ENCODE peak calls at places on chromosomes 5 and 9, in eight cellular contexts. L is A549, W is stomach, Q is GM23338, H is gastrocnemius medialis, D is AG09309, X is vagina, Y is GM13976. I is an unnamed sample.
A peak's percentile ranks its signal among the peaks of the same experiment; 100 is the strongest.

GRCh38 chr9:87148391-87149237 is 201.3 kb upstream of the GAS1 start:
- DNase-seq in X (no peak), H (peak; percentile 60), Y (no peak), W (peak; percentile 74), Q (peak; percentile 93), L (peak; percentile 19), D (no peak), I (peak; percentile 72)

GRCh38 chr5:80255425-80255751 is 460 bp downstream of the SERINC5 start:
- DNase-seq in D (no peak), W (peak; percentile 73), X (no peak), Q (no peak), H (peak; percentile 16), L (peak; percentile 51), Y (no peak), I (peak; percentile 52)

GRCh38 chr5:175748650-175749049 is 90.8 kb downstream of the HRH2 start:
- DNase-seq in Q (no peak), H (no peak), W (no peak), D (no peak), X (no peak), Y (no peak), L (no peak), I (no peak)

GRCh38 chr9:95507456-95508241 is 9.1 kb downstream of the PTCH1 start:
- DNase-seq in L (peak; percentile 86), H (peak; percentile 42), D (no peak), Q (peak; percentile 66), W (peak; percentile 47), X (no peak), Y (peak; percentile 49), I (peak; percentile 57)

GRCh38 chr9:16515207-16515606 is 355.3 kb downstream of the BNC2 start:
- DNase-seq in Y (no peak), D (no peak), X (no peak), W (no peak), H (no peak), L (no peak), Q (peak; percentile 57), I (no peak)

GRCh38 chr9:137270929-137271695 is 6.4 kb upstream of the TOR4A start:
- DNase-seq in Y (no peak), W (no peak), L (no peak), D (no peak), Q (no peak), X (no peak), H (no peak), I (no peak)

GRCh38 chr5:151906246-151906645 is 18.4 kb downstream of the GLRA1 start:
- DNase-seq in D (no peak), H (no peak), W (no peak), X (no peak), Y (no peak), Q (no peak), L (no peak), I (peak; percentile 8)

GRCh38 chr5:151703227-151703626 is 16.5 kb upstream of the SPARC start:
- DNase-seq in H (peak; percentile 42), X (no peak), Q (no peak), W (no peak), L (no peak), Y (peak; percentile 44), D (no peak), I (no peak)

GRCh38 chr9:122845116-122845515 is 16.7 kb upstream of the PDCL start:
- DNase-seq in Y (no peak), D (no peak), Q (no peak), X (no peak), H (no peak), W (no peak), L (no peak), I (no peak)

GRCh38 chr5:139926797-139927503 is 116.1 kb downstream of the NRG2 start:
- DNase-seq in D (no peak), Y (no peak), L (no peak), Q (no peak), W (no peak), X (no peak), H (no peak), I (no peak)

DNA sequence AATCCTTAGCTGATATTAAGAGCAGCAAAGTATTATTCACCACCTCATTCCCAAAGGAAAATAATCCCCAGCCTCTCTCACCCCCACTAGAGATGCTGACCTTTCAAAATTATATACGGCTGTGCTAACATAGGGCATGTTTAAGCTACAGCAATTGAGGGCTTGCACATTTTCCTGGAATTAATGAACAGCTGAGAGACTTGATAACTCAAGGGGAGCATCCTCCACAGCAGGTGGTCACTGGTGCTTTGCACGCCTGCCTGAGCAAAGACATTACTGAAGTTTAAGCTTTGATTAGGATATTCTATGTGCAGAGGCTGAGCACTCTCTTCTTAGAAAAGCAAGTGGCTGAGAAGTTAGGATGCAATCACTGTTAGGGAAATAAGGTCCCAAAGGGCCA is 230.9 kb downstream of the FAM114A2 start:
- DNase-seq in Q (no peak), H (no peak), W (no peak), D (no peak), L (no peak), Y (no peak), X (no peak), I (no peak)
- TF ChIP-seq CTCF in Q (no peak), H (no peak), W (no peak), D (no peak), L (no peak), Y (no peak), X (no peak), I (no peak)

GRCh38 chr9:6109986-6110385 is 94.6 kb upstream of the RANBP6 start:
- DNase-seq in L (no peak), H (no peak), W (no peak), Q (no peak), D (no peak), X (no peak), Y (no peak), I (no peak)

GRCh38 chr9:6109571-6109970 is 94.1 kb upstream of the RANBP6 start:
- DNase-seq in W (no peak), D (no peak), Q (no peak), X (no peak), H (no peak), L (no peak), Y (no peak), I (no peak)

GRCh38 chr9:6105738-6106137 is 90.3 kb upstream of the RANBP6 start:
- DNase-seq in Q (peak; percentile 7), Y (no peak), X (no peak), D (no peak), W (no peak), H (no peak), L (no peak), I (no peak)

DNA sequence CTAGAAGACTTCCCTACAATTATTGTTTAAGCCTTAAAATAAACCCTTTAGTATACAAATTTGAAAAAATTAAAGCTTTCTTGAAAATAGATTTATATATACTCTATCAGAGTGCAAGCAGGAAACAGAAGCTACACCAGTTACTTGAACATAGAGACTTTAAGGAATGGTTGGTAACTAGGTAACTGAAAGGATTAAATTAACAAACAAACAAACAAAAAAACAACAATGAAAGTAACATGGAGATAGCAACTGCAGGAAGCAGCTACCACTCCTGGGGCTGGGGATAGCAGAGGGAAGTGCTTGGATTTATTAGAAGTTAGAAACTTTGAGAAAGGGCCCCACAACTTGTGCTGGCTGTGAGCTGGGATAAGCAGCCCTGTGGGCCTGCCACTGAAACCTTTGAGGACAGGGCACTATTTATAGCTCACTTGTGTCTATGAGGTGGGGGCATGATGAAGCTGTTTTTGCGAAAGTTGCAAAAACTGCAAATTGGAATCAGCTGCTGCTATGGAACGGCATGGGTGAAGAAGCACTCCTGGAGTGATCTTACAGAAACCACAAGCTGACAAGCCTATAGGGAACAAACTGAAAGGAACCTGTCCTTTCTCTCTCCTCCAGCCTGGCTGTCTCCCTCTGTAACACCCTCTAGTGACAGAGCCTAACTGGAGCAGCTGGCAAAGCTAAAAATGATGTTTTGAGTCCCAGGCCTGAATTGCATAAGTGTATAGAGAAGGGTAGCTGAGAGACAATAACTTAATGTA is 91.3 kb upstream of the RANBP6 start:
- DNase-seq in D (no peak), H (peak; percentile 7), X (no peak), L (peak; percentile 54), Q (peak; percentile 70), Y (peak; percentile 45), W (no peak), I (peak; percentile 46)
- TF ChIP-seq CTCF in D (peak; percentile 55), H (peak; percentile 55), X (no peak), L (peak; percentile 41), Q (peak; percentile 65), Y (peak; percentile 18), W (peak; percentile 33), I (peak; percentile 56)

GRCh38 chr5:76074487-76074886 is 8.7 kb upstream of the SV2C start:
- DNase-seq in Q (peak; percentile 69), Y (peak; percentile 49), D (no peak), W (peak; percentile 37), H (no peak), X (no peak), L (no peak), I (no peak)
- TF ChIP-seq CTCF in Q (peak; percentile 90), Y (peak; percentile 53), D (no peak), W (peak; percentile 64), H (no peak), X (no peak), L (no peak), I (no peak)

DNA sequence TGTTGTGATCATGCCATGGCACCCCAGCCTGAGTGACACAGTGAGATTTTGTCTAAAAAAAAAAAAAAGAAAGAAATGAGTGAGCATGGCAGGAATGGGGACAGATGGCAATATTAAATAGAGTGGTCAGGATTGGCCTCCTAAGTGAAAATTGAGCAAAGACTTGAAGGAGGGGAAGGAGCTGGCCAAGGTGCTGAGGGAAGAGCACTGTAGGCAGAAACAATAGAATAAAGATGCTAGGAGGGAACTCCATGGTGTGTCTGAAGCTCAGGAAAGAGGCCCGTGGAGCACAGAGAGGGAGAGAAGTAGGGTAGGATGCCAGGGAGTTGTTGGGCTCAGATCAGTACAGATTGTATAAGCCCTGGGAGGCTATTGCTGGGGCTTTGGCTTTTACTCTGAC is 64.4 kb upstream of the PCAT7 start:
- DNase-seq in D (no peak), H (no peak), W (no peak), X (no peak), Y (no peak), L (no peak), Q (peak; percentile 30), I (no peak)
- TF ChIP-seq CTCF in D (no peak), H (no peak), W (no peak), X (no peak), Y (no peak), L (no peak), Q (no peak), I (no peak)

DNA sequence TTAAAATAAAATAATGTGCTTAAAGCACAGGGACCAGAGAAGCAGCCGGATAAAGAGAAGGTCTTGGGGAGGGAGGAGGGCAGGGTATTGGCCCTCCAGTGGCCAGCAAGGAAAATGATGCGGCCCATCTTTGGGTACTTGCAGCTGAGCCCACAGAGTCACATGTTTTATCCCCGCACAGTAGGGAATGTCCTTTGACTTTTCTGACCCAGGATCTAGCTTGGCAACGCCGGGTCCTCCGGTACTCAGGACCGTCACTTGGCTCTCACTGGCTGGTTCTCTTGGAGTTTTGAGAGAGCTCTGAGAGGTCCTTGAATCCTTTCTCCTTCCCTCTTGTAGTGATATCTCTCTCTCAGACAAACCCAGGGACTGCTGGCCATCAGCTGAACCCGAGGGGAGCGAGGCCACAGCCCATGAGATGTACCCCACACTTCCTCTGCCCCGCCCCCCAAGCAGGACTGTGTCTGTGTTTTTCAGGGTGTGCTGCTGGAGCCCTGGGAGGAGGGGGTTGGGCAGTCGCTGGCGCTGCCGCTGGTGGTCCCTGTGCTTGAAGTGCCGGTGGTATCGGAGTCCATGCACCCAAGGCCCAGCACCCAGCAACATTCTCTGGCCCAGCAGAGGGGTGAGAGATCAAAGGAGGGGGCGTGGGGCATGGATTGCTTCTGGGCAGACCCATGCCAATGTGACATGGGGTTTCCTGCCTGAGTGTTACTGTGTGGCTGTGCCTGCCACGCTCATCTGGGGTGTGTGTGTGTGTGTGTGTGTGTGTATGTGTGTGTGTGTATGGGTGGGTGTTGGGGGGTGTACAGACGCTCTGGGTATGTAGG is 35.5 kb upstream of the HSPA9 start:
- DNase-seq in H (no peak), W (no peak), Q (peak; percentile 73), L (peak; percentile 20), D (no peak), Y (no peak), X (no peak), I (no peak)
- TF ChIP-seq CTCF in H (peak; percentile 19), W (no peak), Q (peak; percentile 47), L (no peak), D (no peak), Y (no peak), X (no peak), I (no peak)

GRCh38 chr9:102428305-102428704 is 566.8 kb upstream of the CYLC2 start:
- DNase-seq in Y (no peak), H (no peak), L (no peak), D (no peak), Q (no peak), W (no peak), X (no peak), I (no peak)
- TF ChIP-seq CTCF in Y (no peak), H (no peak), L (no peak), D (no peak), Q (no peak), W (no peak), X (no peak), I (no peak)

I was measured in HFFc6.